ENCODE peak calls at places on chromosome 11, in eight cellular contexts. K is pancreas, P is GM23338, X is activated B cell treated with CpG ODN at 0.5 μM for 24 hours, N is HFF-Myc, C is HFFc6, I is progenitor cell of endocrine pancreas, H is RWPE1. A is an unnamed sample.

GRCh38 chr11:2737876-2738275 is 38.1 kb upstream of the KCNQ1OT1 start:
- DNase-seq in I (no peak), X (no peak), H (no peak), N (no peak), K (no peak), C (no peak), P (no peak), A (no peak)

GRCh38 chr11:132253469-132254264 is 883.3 kb downstream of the NTM start:
- DNase-seq in H (no peak), X (no peak), K (no peak), N (no peak), I (no peak), P (no peak), C (no peak), A (no peak)

GRCh38 chr11:63839508-63840355 is 822 bp downstream of the MARK2 start:
- DNase-seq in X (no peak), N (no peak), C (no peak), I (no peak), P (peak), K (peak), H (no peak), A (no peak)

GRCh38 chr11:108580645-108581044 is 12.9 kb downstream of the EXPH5 start:
- DNase-seq in H (no peak), N (no peak), C (no peak), P (no peak), K (no peak), I (no peak), X (no peak), A (no peak)

GRCh38 chr11:18768472-18768901 is 23.1 kb downstream of the PTPN5 start:
- DNase-seq in P (no peak), I (no peak), H (no peak), N (no peak), X (no peak), K (no peak), C (no peak), A (no peak)

GRCh38 chr11:45665206-45665932 is at the start of gene CHST1:
- DNase-seq in N (no peak), P (peak), I (peak), H (no peak), K (peak), X (no peak), C (no peak), A (no peak)

GRCh38 chr11:11072067-11072466 is 214.2 kb upstream of the ZBED5 start:
- DNase-seq in X (no peak), K (no peak), N (no peak), C (no peak), P (peak), I (no peak), H (peak), A (no peak)

GRCh38 chr11:128419012-128419767 is 168.2 kb downstream of the ETS1 start:
- DNase-seq in I (no peak), H (no peak), P (no peak), K (no peak), X (no peak), C (no peak), N (no peak), A (no peak)

GRCh38 chr11:12472401-12473065 is 95.2 kb downstream of the PARVA start:
- DNase-seq in I (no peak), C (no peak), K (no peak), X (no peak), N (no peak), H (no peak), P (no peak), A (no peak)

GRCh38 chr11:13962562-13963168 is at the start of gene SPON1:
- DNase-seq in N (no peak), C (no peak), H (no peak), X (peak), P (peak), K (peak), I (peak), A (no peak)

GRCh38 chr11:110988731-110989130 is 256.8 kb upstream of the POU2AF2 start:
- DNase-seq in P (no peak), C (no peak), H (no peak), N (no peak), X (no peak), K (no peak), I (no peak), A (no peak)

GRCh38 chr11:210122-210802 is 2.8 kb downstream of the RIC8A start:
- DNase-seq in K (no peak), X (no peak), C (peak), I (no peak), N (peak), H (peak), P (no peak), A (no peak)

GRCh38 chr11:575324-575995 is 810 bp upstream of the PHRF1 start:
- DNase-seq in I (no peak), H (no peak), P (peak), K (peak), X (no peak), N (no peak), C (no peak), A (no peak)

GRCh38 chr11:14773755-14774154 is 118.3 kb downstream of the CYP2R1 start:
- DNase-seq in H (no peak), I (no peak), C (no peak), N (no peak), P (peak), K (no peak), X (no peak), A (no peak)

GRCh38 chr11:126140932-126141291 is 70.5 kb downstream of the RPUSD4 start:
- DNase-seq in I (no peak), P (no peak), H (no peak), K (no peak), N (peak), X (no peak), C (peak), A (peak)

GRCh38 chr11:68948496-68948895 is 32.3 kb downstream of the MRGPRD start:
- DNase-seq in X (no peak), K (no peak), N (no peak), H (no peak), C (no peak), I (no peak), P (no peak), A (no peak)

GRCh38 chr11:1062075-1062820 is 12.4 kb upstream of the MUC2 start:
- DNase-seq in K (no peak), I (peak), H (no peak), C (no peak), X (no peak), N (no peak), P (no peak), A (no peak)

GRCh38 chr11:66371627-66372415 is at the start of gene SLC29A2:
- DNase-seq in C (no peak), N (no peak), I (peak), H (peak), P (peak), K (peak), X (peak), A (no peak)

GRCh38 chr11:95641506-95641905 is 148.1 kb downstream of the FAM76B start:
- DNase-seq in P (no peak), I (no peak), K (no peak), X (no peak), H (no peak), C (no peak), N (no peak), A (no peak)

GRCh38 chr11:64355078-64355940 is 3.7 kb upstream of the RPS6KA4 start:
- DNase-seq in K (peak), I (peak), C (peak), N (peak), X (peak), P (peak), H (peak), A (peak)

GRCh38 chr11:3775761-3776406 is 21.5 kb downstream of the NUP98 start:
- DNase-seq in P (no peak), X (no peak), N (no peak), K (no peak), C (no peak), H (no peak), I (no peak), A (no peak)

GRCh38 chr11:74605403-74605802 is 13.0 kb downstream of the POLD3 start:
- DNase-seq in C (no peak), X (no peak), I (no peak), N (no peak), H (no peak), K (no peak), P (no peak), A (no peak)

GRCh38 chr11:7577226-7577882 is 63.6 kb downstream of the PPFIBP2 start:
- DNase-seq in P (no peak), X (no peak), N (no peak), C (peak), H (no peak), K (no peak), I (no peak), A (no peak)

GRCh38 chr11:102361100-102362021 is 14.3 kb downstream of the BIRC2 start:
- DNase-seq in K (no peak), H (no peak), N (no peak), X (no peak), I (no peak), P (no peak), C (no peak), A (no peak)

GRCh38 chr11:128346808-128347207 is 240.6 kb downstream of the ETS1 start:
- DNase-seq in P (no peak), K (no peak), X (no peak), H (peak), I (no peak), C (no peak), N (no peak), A (no peak)

GRCh38 chr11:124071622-124071948 is 30.5 kb upstream of the OR10G7 start:
- DNase-seq in N (no peak), H (no peak), C (no peak), K (no peak), X (no peak), I (no peak), P (peak), A (no peak)

GRCh38 chr11:34044664-34045485 is 6.7 kb upstream of the CAPRIN1 start:
- DNase-seq in K (no peak), I (no peak), H (peak), C (peak), X (no peak), P (peak), N (peak), A (no peak)

GRCh38 chr11:70090989-70091388 is 12.9 kb downstream of the ANO1 start:
- DNase-seq in K (no peak), I (no peak), C (no peak), N (no peak), H (no peak), X (no peak), P (no peak), A (no peak)

GRCh38 chr11:65806972-65807371 is 20.1 kb downstream of the OVOL1 start:
- DNase-seq in P (no peak), H (no peak), K (no peak), I (no peak), X (no peak), C (no peak), N (no peak), A (no peak)

GRCh38 chr11:130122141-130122575 is 37.4 kb upstream of the ST14 start:
- DNase-seq in P (no peak), K (no peak), H (no peak), I (no peak), C (no peak), N (no peak), X (no peak), A (no peak)

GRCh38 chr11:36164522-36165250 is 124.5 kb downstream of the COMMD9 start:
- DNase-seq in P (no peak), H (no peak), N (no peak), C (peak), I (no peak), K (no peak), X (no peak), A (no peak)

GRCh38 chr11:18394928-18395734 is 768 bp downstream of the LDHA start:
- DNase-seq in H (peak), I (no peak), N (no peak), X (peak), K (peak), C (no peak), P (peak), A (no peak)

GRCh38 chr11:45621541-45621940 is 43.9 kb downstream of the CHST1 start:
- DNase-seq in C (no peak), H (no peak), N (no peak), P (no peak), I (no peak), K (no peak), X (no peak), A (no peak)

GRCh38 chr11:83249972-83250593 is 36.1 kb downstream of the CCDC90B start:
- DNase-seq in C (peak), H (peak), I (no peak), X (no peak), K (no peak), N (peak), P (peak), A (no peak)

GRCh38 chr11:46072172-46072964 is 48.9 kb downstream of the PHF21A start:
- DNase-seq in P (no peak), X (no peak), I (no peak), N (no peak), K (no peak), H (no peak), C (no peak), A (no peak)

GRCh38 chr11:8712506-8712905 is 29.9 kb downstream of the RPL27A start:
- DNase-seq in X (no peak), H (no peak), C (no peak), P (no peak), I (no peak), K (no peak), N (no peak), A (no peak)

GRCh38 chr11:8060801-8061554 is 20.0 kb upstream of the TUB start:
- DNase-seq in C (peak), K (no peak), H (no peak), N (no peak), I (no peak), X (no peak), P (no peak), A (no peak)

GRCh38 chr11:79438631-79439429 is 2.0 kb downstream of the TENM4 start:
- DNase-seq in K (no peak), H (peak), X (peak), C (no peak), N (no peak), I (no peak), P (peak), A (no peak)

GRCh38 chr11:66336234-66337102 is at the start of gene RIN1:
- DNase-seq in K (peak), X (no peak), C (peak), I (no peak), P (peak), H (peak), N (peak), A (no peak)

GRCh38 chr11:73759520-73760065 is 1.3 kb downstream of the RAB6A start:
- DNase-seq in K (no peak), I (no peak), H (peak), X (no peak), N (no peak), C (peak), P (peak), A (no peak)

DNA sequence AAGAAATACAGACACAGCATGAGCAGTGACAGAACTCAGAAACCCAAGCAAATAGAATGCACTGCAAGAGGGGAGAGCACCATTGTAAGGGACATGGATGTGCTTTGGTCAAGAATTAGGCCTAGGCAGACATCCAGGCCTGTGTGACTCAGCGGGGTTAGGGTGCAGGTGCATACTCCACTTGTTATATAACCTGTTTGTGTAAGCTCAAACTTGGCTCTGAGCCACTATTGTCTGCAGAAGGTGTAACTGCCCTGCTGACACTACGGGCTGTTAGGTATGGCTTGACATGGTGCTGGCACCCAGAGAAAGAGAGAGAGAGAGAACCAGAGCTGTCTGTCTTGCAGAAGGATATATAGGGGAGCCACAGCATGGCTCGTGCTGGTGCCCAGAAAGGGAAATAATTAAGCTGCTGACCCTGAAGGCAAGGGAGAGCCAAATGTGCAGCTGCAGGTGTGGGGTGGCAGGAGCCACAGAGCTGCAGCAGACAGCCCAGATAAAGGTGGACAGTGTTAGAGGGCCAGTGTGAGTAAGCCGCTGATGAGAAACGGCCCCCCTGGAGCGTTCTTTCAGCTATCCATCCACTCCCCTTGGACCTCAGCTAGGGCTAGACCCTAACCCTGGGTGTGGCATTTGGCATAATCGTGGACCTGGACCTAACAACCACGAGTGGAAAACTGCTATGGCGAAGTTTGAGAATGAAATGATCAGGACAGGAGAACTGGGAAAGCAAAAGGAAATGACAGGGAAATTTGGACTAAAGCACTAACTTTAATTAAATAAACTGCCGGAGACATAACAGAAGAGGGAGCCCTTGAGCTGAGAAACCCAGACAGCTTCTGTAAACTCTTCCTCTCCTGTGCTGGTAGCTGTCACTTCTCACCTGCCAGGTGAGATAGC is 253.0 kb upstream of the CCDC179 start:
- DNase-seq in K (peak), X (no peak), P (peak), C (peak), N (peak), H (peak), I (no peak), A (no peak)
- TF ChIP-seq CTCF in K (peak), X (no peak), P (peak), C (peak), N (peak), H (peak), I (peak), A (no peak)

GRCh38 chr11:43135966-43136534 is 175.7 kb upstream of the API5 start:
- DNase-seq in N (no peak), K (no peak), P (no peak), X (no peak), I (no peak), C (no peak), H (no peak), A (no peak)

GRCh38 chr11:43129329-43129728 is 182.5 kb upstream of the API5 start:
- DNase-seq in P (no peak), X (no peak), N (no peak), I (no peak), C (no peak), K (no peak), H (no peak), A (no peak)

GRCh38 chr11:43130616-43131015 is 181.2 kb upstream of the API5 start:
- DNase-seq in I (no peak), P (peak), C (no peak), K (no peak), N (no peak), X (no peak), H (no peak), A (no peak)
- TF ChIP-seq CTCF in I (no peak), P (peak), C (no peak), K (no peak), N (no peak), X (no peak), H (no peak), A (no peak)

GRCh38 chr11:61126266-61126665 is 24.0 kb downstream of the CD5 start:
- DNase-seq in K (no peak), H (no peak), C (no peak), P (no peak), I (no peak), N (no peak), X (no peak), A (no peak)
- TF ChIP-seq CTCF in K (no peak), H (no peak), C (no peak), P (peak), I (no peak), N (no peak), X (no peak), A (no peak)

GRCh38 chr11:23840872-23841271 is 656.0 kb upstream of the LUZP2 start:
- DNase-seq in I (no peak), K (no peak), P (no peak), H (no peak), C (no peak), X (no peak), N (no peak), A (no peak)
- TF ChIP-seq CTCF in I (no peak), K (no peak), P (no peak), H (no peak), C (no peak), X (no peak), N (no peak), A (no peak)

GRCh38 chr11:47551086-47551485 is 1.8 kb downstream of the CELF1 start:
- DNase-seq in X (no peak), H (no peak), P (peak), C (peak), I (no peak), K (no peak), N (no peak), A (no peak)
- TF ChIP-seq CTCF in X (no peak), H (peak), P (peak), C (peak), I (peak), K (no peak), N (peak), A (no peak)

DNA sequence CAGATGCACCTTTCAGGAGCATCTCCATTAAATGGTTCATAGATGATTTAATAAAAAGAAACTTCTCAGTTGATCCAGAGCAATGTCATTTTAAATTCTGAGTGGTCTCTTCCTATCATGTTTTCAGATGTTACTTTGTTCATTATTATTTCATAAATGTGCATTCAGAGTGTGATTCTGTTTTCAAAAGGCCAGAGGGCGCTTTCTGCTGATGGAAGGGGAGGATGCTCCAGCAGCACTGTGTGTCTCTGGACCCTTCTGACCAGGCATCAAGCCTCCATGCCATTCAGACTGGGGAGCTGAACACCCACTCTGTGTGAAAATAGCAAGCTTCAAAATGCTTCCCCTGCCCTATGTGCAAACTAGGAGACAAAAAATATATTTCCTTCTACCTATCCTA is 23.9 kb upstream of the CRTAM start:
- DNase-seq in I (no peak), N (no peak), C (no peak), P (peak), H (no peak), X (no peak), K (no peak), A (no peak)
- TF ChIP-seq CTCF in I (peak), N (no peak), C (peak), P (peak), H (no peak), X (no peak), K (no peak), A (no peak)

A was measured in omental fat pad.